ENCODE peak calls at places on chromosomes 5 and 9, in eight cellular contexts. One of them, this sample, is unnamed.

GRCh38 chr5:115360036-115360685 is 63.7 kb upstream of the CCDC112 start:
- DNase-seq in Ammon's horn: no peak
- DNase-seq in stimulated activated CD8-positive, alpha-beta memory T cell treated with anti-CD3 and anti-CD28 coated beads, Interleukin-4, amount 100 ng/mL, for 4 hours: no peak
- DNase-seq in SJCRH30: no peak
- DNase-seq in HT1080: peak; percentile 37
- DNase-seq in AG08396: no peak
- DNase-seq in cardiac muscle cell: peak; percentile 39
- DNase-seq in NCI-H748 treated with DMSO at 0.1 percent for 48 hours: no peak
- DNase-seq in this sample: no peak

GRCh38 chr9:133055788-133056420 is 5.9 kb upstream of the CEL start:
- DNase-seq in Ammon's horn: no peak
- DNase-seq in stimulated activated CD8-positive, alpha-beta memory T cell treated with anti-CD3 and anti-CD28 coated beads, Interleukin-4, amount 100 ng/mL, for 4 hours: no peak
- DNase-seq in SJCRH30: no peak
- DNase-seq in HT1080: no peak
- DNase-seq in AG08396: no peak
- DNase-seq in cardiac muscle cell: no peak
- DNase-seq in NCI-H748 treated with DMSO at 0.1 percent for 48 hours: no peak
- DNase-seq in this sample: no peak

GRCh38 chr5:81450940-81451339 is 57.0 kb upstream of the ACOT12 start:
- DNase-seq in Ammon's horn: no peak
- DNase-seq in stimulated activated CD8-positive, alpha-beta memory T cell treated with anti-CD3 and anti-CD28 coated beads, Interleukin-4, amount 100 ng/mL, for 4 hours: no peak
- DNase-seq in SJCRH30: no peak
- DNase-seq in HT1080: peak; percentile 76
- DNase-seq in AG08396: no peak
- DNase-seq in cardiac muscle cell: peak; percentile 68
- DNase-seq in NCI-H748 treated with DMSO at 0.1 percent for 48 hours: peak; percentile 5
- DNase-seq in this sample: no peak

GRCh38 chr5:94725142-94725541 is 106.7 kb downstream of the SLF1 start:
- DNase-seq in Ammon's horn: no peak
- DNase-seq in stimulated activated CD8-positive, alpha-beta memory T cell treated with anti-CD3 and anti-CD28 coated beads, Interleukin-4, amount 100 ng/mL, for 4 hours: no peak
- DNase-seq in SJCRH30: no peak
- DNase-seq in HT1080: no peak
- DNase-seq in AG08396: no peak
- DNase-seq in cardiac muscle cell: no peak
- DNase-seq in NCI-H748 treated with DMSO at 0.1 percent for 48 hours: no peak
- DNase-seq in this sample: no peak

GRCh38 chr5:148970228-148970627 is 92.6 kb downstream of the SH3TC2 start:
- DNase-seq in Ammon's horn: peak; percentile 75
- DNase-seq in stimulated activated CD8-positive, alpha-beta memory T cell treated with anti-CD3 and anti-CD28 coated beads, Interleukin-4, amount 100 ng/mL, for 4 hours: no peak
- DNase-seq in SJCRH30: peak; percentile 56
- DNase-seq in HT1080: no peak
- DNase-seq in AG08396: no peak
- DNase-seq in cardiac muscle cell: no peak
- DNase-seq in NCI-H748 treated with DMSO at 0.1 percent for 48 hours: peak; percentile 44
- DNase-seq in this sample: no peak

GRCh38 chr5:179974946-179975712 is 67.4 kb upstream of the TBC1D9B start:
- DNase-seq in Ammon's horn: peak; percentile 63
- DNase-seq in stimulated activated CD8-positive, alpha-beta memory T cell treated with anti-CD3 and anti-CD28 coated beads, Interleukin-4, amount 100 ng/mL, for 4 hours: no peak
- DNase-seq in SJCRH30: peak; percentile 47
- DNase-seq in HT1080: peak; percentile 41
- DNase-seq in AG08396: no peak
- DNase-seq in cardiac muscle cell: peak; percentile 41
- DNase-seq in NCI-H748 treated with DMSO at 0.1 percent for 48 hours: no peak
- DNase-seq in this sample: peak; percentile 21

GRCh38 chr9:70883056-70883455 is 238.4 kb downstream of the TRPM3 start:
- DNase-seq in Ammon's horn: no peak
- DNase-seq in stimulated activated CD8-positive, alpha-beta memory T cell treated with anti-CD3 and anti-CD28 coated beads, Interleukin-4, amount 100 ng/mL, for 4 hours: no peak
- DNase-seq in SJCRH30: no peak
- DNase-seq in HT1080: peak; percentile 73
- DNase-seq in AG08396: peak; percentile 14
- DNase-seq in cardiac muscle cell: peak; percentile 2
- DNase-seq in NCI-H748 treated with DMSO at 0.1 percent for 48 hours: no peak
- DNase-seq in this sample: no peak

GRCh38 chr9:107438211-107439030 is 51.1 kb downstream of the KLF4 start:
- DNase-seq in Ammon's horn: no peak
- DNase-seq in stimulated activated CD8-positive, alpha-beta memory T cell treated with anti-CD3 and anti-CD28 coated beads, Interleukin-4, amount 100 ng/mL, for 4 hours: no peak
- DNase-seq in SJCRH30: peak; percentile 71
- DNase-seq in HT1080: no peak
- DNase-seq in AG08396: no peak
- DNase-seq in cardiac muscle cell: no peak
- DNase-seq in NCI-H748 treated with DMSO at 0.1 percent for 48 hours: no peak
- DNase-seq in this sample: no peak

GRCh38 chr9:126704157-126704941 is 90.6 kb downstream of the LMX1B start:
- DNase-seq in Ammon's horn: peak; percentile 81
- DNase-seq in stimulated activated CD8-positive, alpha-beta memory T cell treated with anti-CD3 and anti-CD28 coated beads, Interleukin-4, amount 100 ng/mL, for 4 hours: no peak
- DNase-seq in SJCRH30: peak; percentile 58
- DNase-seq in HT1080: peak; percentile 70
- DNase-seq in AG08396: peak; percentile 80
- DNase-seq in cardiac muscle cell: peak; percentile 70
- DNase-seq in NCI-H748 treated with DMSO at 0.1 percent for 48 hours: no peak
- DNase-seq in this sample: no peak

GRCh38 chr5:42949348-42950090 is 90.6 kb downstream of the ANXA2R start:
- DNase-seq in Ammon's horn: peak; percentile 62
- DNase-seq in stimulated activated CD8-positive, alpha-beta memory T cell treated with anti-CD3 and anti-CD28 coated beads, Interleukin-4, amount 100 ng/mL, for 4 hours: no peak
- DNase-seq in SJCRH30: no peak
- DNase-seq in HT1080: no peak
- DNase-seq in AG08396: peak; percentile 35
- DNase-seq in cardiac muscle cell: peak; percentile 87
- DNase-seq in NCI-H748 treated with DMSO at 0.1 percent for 48 hours: no peak
- DNase-seq in this sample: peak; percentile 78

GRCh38 chr9:121613009-121613766 is 38.2 kb upstream of the DAB2IP start:
- DNase-seq in Ammon's horn: no peak
- DNase-seq in stimulated activated CD8-positive, alpha-beta memory T cell treated with anti-CD3 and anti-CD28 coated beads, Interleukin-4, amount 100 ng/mL, for 4 hours: no peak
- DNase-seq in SJCRH30: peak; percentile 88
- DNase-seq in HT1080: no peak
- DNase-seq in AG08396: no peak
- DNase-seq in cardiac muscle cell: no peak
- DNase-seq in NCI-H748 treated with DMSO at 0.1 percent for 48 hours: no peak
- DNase-seq in this sample: no peak

GRCh38 chr9:121574771-121575519 is 75.3 kb upstream of the GGTA1 start:
- DNase-seq in Ammon's horn: no peak
- DNase-seq in stimulated activated CD8-positive, alpha-beta memory T cell treated with anti-CD3 and anti-CD28 coated beads, Interleukin-4, amount 100 ng/mL, for 4 hours: no peak
- DNase-seq in SJCRH30: peak; percentile 44
- DNase-seq in HT1080: no peak
- DNase-seq in AG08396: no peak
- DNase-seq in cardiac muscle cell: no peak
- DNase-seq in NCI-H748 treated with DMSO at 0.1 percent for 48 hours: no peak
- DNase-seq in this sample: peak; percentile 67

GRCh38 chr5:124301850-124302249 is 444.6 kb downstream of the ZNF608 start:
- DNase-seq in Ammon's horn: no peak
- DNase-seq in stimulated activated CD8-positive, alpha-beta memory T cell treated with anti-CD3 and anti-CD28 coated beads, Interleukin-4, amount 100 ng/mL, for 4 hours: no peak
- DNase-seq in SJCRH30: peak; percentile 62
- DNase-seq in HT1080: no peak
- DNase-seq in AG08396: peak; percentile 36
- DNase-seq in cardiac muscle cell: peak; percentile 53
- DNase-seq in NCI-H748 treated with DMSO at 0.1 percent for 48 hours: no peak
- DNase-seq in this sample: no peak

GRCh38 chr9:70120834-70121510 is 77.3 kb downstream of the MAMDC2 start:
- DNase-seq in Ammon's horn: no peak
- DNase-seq in stimulated activated CD8-positive, alpha-beta memory T cell treated with anti-CD3 and anti-CD28 coated beads, Interleukin-4, amount 100 ng/mL, for 4 hours: no peak
- DNase-seq in SJCRH30: peak; percentile 32
- DNase-seq in HT1080: peak; percentile 90
- DNase-seq in AG08396: peak; percentile 85
- DNase-seq in cardiac muscle cell: peak; percentile 87
- DNase-seq in NCI-H748 treated with DMSO at 0.1 percent for 48 hours: no peak
- DNase-seq in this sample: no peak

GRCh38 chr5:2751592-2752021 is at the start of gene IRX2:
- DNase-seq in Ammon's horn: peak; percentile 92
- DNase-seq in stimulated activated CD8-positive, alpha-beta memory T cell treated with anti-CD3 and anti-CD28 coated beads, Interleukin-4, amount 100 ng/mL, for 4 hours: no peak
- DNase-seq in SJCRH30: peak; percentile 89
- DNase-seq in HT1080: peak; percentile 92
- DNase-seq in AG08396: peak; percentile 83
- DNase-seq in cardiac muscle cell: peak; percentile 73
- DNase-seq in NCI-H748 treated with DMSO at 0.1 percent for 48 hours: peak; percentile 98
- DNase-seq in this sample: peak; percentile 11

GRCh38 chr5:160649304-160649703 is 202.7 kb downstream of the ATP10B start:
- DNase-seq in Ammon's horn: no peak
- DNase-seq in stimulated activated CD8-positive, alpha-beta memory T cell treated with anti-CD3 and anti-CD28 coated beads, Interleukin-4, amount 100 ng/mL, for 4 hours: no peak
- DNase-seq in SJCRH30: peak; percentile 17
- DNase-seq in HT1080: no peak
- DNase-seq in AG08396: no peak
- DNase-seq in cardiac muscle cell: no peak
- DNase-seq in NCI-H748 treated with DMSO at 0.1 percent for 48 hours: no peak
- DNase-seq in this sample: no peak

GRCh38 chr9:133735415-133735775 is 2.8 kb downstream of the SARDH start:
- DNase-seq in Ammon's horn: no peak
- DNase-seq in stimulated activated CD8-positive, alpha-beta memory T cell treated with anti-CD3 and anti-CD28 coated beads, Interleukin-4, amount 100 ng/mL, for 4 hours: no peak
- DNase-seq in SJCRH30: peak; percentile 9
- DNase-seq in HT1080: no peak
- DNase-seq in AG08396: no peak
- DNase-seq in cardiac muscle cell: no peak
- DNase-seq in NCI-H748 treated with DMSO at 0.1 percent for 48 hours: no peak
- DNase-seq in this sample: no peak

GRCh38 chr9:124054671-124055212 is 43.2 kb downstream of the LHX2 start:
- DNase-seq in Ammon's horn: no peak
- DNase-seq in stimulated activated CD8-positive, alpha-beta memory T cell treated with anti-CD3 and anti-CD28 coated beads, Interleukin-4, amount 100 ng/mL, for 4 hours: no peak
- DNase-seq in SJCRH30: peak; percentile 69
- DNase-seq in HT1080: peak; percentile 93
- DNase-seq in AG08396: peak; percentile 83
- DNase-seq in cardiac muscle cell: peak; percentile 96
- DNase-seq in NCI-H748 treated with DMSO at 0.1 percent for 48 hours: no peak
- DNase-seq in this sample: no peak